ENCODE peak calls at places on chromosomes 11 and 22, in eight cellular contexts. E is GM18507; U is stimulated activated CD8-positive, alpha-beta memory T cell treated with anti-CD3 and anti-CD28 coated beads, Interleukin-4, amount 100 ng/mL, for 1 hour; V is NCI-H1092; C is H7; A is activated CD4-positive, CD25-positive, alpha-beta regulatory T cell; P is EL; W is left ventricle myocardium superior. N is an unnamed sample.

GRCh38 chr11:65576232-65576866 is 496 bp downstream of the EHBP1L1 start:
- DNase-seq in C (no peak), W (no peak), U (no peak), A (no peak), V (no peak), E (no peak), P (no peak), N (no peak)

GRCh38 chr11:2202071-2202899 is 30.7 kb upstream of the TH start:
- DNase-seq in P (no peak), V (no peak), W (no peak), E (no peak), A (no peak), U (no peak), C (peak; percentile 66), N (no peak)

GRCh38 chr11:34977039-34977906 is 60.9 kb downstream of the PDHX start:
- DNase-seq in U (no peak), E (no peak), A (no peak), V (no peak), P (peak; percentile 89), W (no peak), C (no peak), N (no peak)

GRCh38 chr11:31521497-31522150 is 12.1 kb downstream of the ELP4 start:
- DNase-seq in A (no peak), W (no peak), U (no peak), E (no peak), V (no peak), C (no peak), P (no peak), N (no peak)

GRCh38 chr11:134654161-134654915 is 242.3 kb upstream of the B3GAT1 start:
- DNase-seq in A (no peak), P (no peak), V (no peak), U (no peak), E (no peak), C (no peak), W (no peak), N (no peak)

GRCh38 chr11:10529279-10529678 is 11.7 kb downstream of the RNF141 start:
- DNase-seq in A (no peak), E (no peak), V (no peak), U (no peak), W (no peak), C (no peak), P (peak; percentile 64), N (no peak)

GRCh38 chr11:11998091-11998781 is 10.2 kb downstream of the DKK3 start:
- DNase-seq in P (peak; percentile 96), A (no peak), C (no peak), E (no peak), V (no peak), U (no peak), W (no peak), N (no peak)

GRCh38 chr22:47175151-47175760 is 412.8 kb downstream of the TBC1D22A start:
- DNase-seq in C (no peak), W (peak; percentile 53), A (no peak), E (no peak), U (no peak), P (no peak), V (no peak), N (no peak)

GRCh38 chr11:21810650-21811049 is 382.2 kb upstream of the ANO5 start:
- DNase-seq in P (no peak), C (no peak), V (no peak), W (no peak), U (no peak), E (no peak), A (no peak), N (no peak)

GRCh38 chr11:61193596-61193995 is 9.7 kb upstream of the PGA3 start:
- DNase-seq in C (peak; percentile 64), P (no peak), W (no peak), A (no peak), U (no peak), E (no peak), V (peak; percentile 75), N (no peak)